ENCODE peak calls at places on chromosome 11, in four cellular contexts. R, D, S and H are unnamed samples.

GRCh38 chr11:41954034-41954433 is 494.6 kb upstream of the LRRC4C start:
- DNase-seq in S (no peak), D (no peak), R (no peak), H (peak; percentile 53)

GRCh38 chr11:126978911-126979310 is 21.7 kb downstream of the KIRREL3 start:
- DNase-seq in R (no peak), S (no peak), D (no peak), H (no peak)

GRCh38 chr11:85893378-85893777 is 38.2 kb downstream of the CCDC83 start:
- DNase-seq in D (no peak), R (no peak), S (no peak), H (no peak)

GRCh38 chr11:122843281-122844150 is 5.2 kb downstream of the CRTAM start:
- DNase-seq in R (no peak), S (no peak), D (no peak), H (no peak)

GRCh38 chr11:2813141-2813908 is 72.2 kb downstream of the CDKN1C start:
- DNase-seq in R (peak; percentile 74), S (no peak), D (peak; percentile 50), H (no peak)

GRCh38 chr11:120188831-120189455 is 21.9 kb upstream of the OAF start:
- DNase-seq in D (no peak), R (no peak), S (no peak), H (no peak)

GRCh38 chr11:123407124-123407995 is 22.7 kb upstream of the GRAMD1B start:
- DNase-seq in S (peak; percentile 33), R (peak; percentile 59), D (peak; percentile 88), H (peak; percentile 70)

GRCh38 chr11:126114486-126115252 is 52.0 kb upstream of the CDON start:
- DNase-seq in S (no peak), R (peak; percentile 51), D (no peak), H (no peak)

GRCh38 chr11:56849250-56849649 is 100.8 kb upstream of the OR9G4 start:
- DNase-seq in S (no peak), R (no peak), D (no peak), H (no peak)

DNA sequence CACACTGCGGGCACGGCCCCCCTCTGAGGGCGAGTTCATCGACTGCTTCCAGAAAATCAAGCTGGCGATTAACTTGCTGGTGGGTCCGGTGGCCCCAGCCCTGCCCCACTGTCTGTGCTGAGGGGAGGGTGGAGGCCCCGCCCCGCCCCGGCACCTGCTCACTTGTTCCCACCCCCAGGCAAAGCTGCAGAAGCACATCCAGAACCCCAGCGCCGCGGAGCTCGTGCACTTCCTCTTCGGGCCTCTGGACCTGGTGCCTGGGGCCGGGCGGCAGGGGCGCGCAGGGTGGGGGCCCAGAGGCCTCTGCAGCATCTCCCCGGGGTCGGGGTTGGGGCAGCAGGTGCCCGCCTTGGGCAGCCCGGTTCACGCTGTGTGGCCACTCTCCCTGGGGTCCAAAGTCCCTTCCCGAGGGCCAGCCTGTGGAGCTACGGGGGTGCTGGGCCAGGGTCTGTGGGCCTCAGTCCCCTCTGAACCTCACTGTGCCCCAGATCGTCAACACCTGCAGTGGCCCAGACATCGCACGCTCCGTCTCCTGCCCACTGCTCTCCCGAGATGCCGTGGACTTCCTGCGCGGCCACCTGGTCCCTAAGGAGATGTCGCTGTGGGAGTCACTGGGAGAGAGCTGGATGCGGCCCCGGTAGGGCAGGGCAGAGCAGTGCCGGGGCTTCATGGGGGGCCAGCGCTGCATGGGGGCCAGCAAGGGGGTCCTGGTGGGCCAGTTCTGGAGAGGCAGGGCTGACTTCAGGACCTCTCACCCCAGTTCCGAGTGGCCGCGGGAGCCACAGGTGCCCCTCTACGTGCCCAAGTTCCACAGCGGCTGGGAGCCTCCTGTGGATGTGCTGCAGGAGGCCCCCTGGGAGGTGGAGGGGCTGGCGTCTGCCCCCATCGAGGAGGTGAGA is 16.1 kb downstream of the EPS8L2 start:
- DNase-seq in S (no peak), D (no peak), R (no peak), H (no peak)
- H3K4me3 ChIP-seq in S (no peak overlapping the region), D (no peak overlapping the region), R (no peak overlapping the region), H (no peak overlapping the region)

DNA sequence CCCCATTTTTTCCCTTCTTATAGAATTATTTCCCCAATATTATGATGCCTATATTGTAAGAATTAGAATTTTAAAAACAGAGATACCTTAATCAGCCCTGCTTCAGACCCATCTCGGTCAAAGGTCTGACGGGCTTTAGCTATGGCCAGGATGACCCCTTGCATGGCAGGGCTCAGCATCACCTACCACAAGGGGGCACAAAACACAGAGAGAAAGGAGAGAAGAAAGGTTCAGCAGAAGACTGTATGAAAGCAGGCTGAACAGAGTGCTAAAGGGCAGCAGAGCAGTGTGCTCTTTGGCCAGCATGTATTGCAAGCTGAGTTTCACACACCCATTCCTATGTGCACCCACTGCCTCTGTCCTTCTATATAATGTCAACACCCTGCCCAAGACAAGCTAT is 26.8 kb downstream of the CLDN25 start:
- DNase-seq in D (peak; percentile 54), R (peak; percentile 41), S (no peak), H (peak; percentile 4)
- TF ChIP-seq CTCF in D (peak; percentile 56), R (peak; percentile 54), S (no peak), H (peak; percentile 39)

GRCh38 chr11:44825058-44825795 is 98.5 kb downstream of the TSPAN18 start:
- DNase-seq in R (no peak), S (no peak), D (no peak), H (no peak)
- H3K4me3 ChIP-seq in R (no peak overlapping the region), S (no peak overlapping the region), D (no peak overlapping the region), H (no peak overlapping the region)

DNA sequence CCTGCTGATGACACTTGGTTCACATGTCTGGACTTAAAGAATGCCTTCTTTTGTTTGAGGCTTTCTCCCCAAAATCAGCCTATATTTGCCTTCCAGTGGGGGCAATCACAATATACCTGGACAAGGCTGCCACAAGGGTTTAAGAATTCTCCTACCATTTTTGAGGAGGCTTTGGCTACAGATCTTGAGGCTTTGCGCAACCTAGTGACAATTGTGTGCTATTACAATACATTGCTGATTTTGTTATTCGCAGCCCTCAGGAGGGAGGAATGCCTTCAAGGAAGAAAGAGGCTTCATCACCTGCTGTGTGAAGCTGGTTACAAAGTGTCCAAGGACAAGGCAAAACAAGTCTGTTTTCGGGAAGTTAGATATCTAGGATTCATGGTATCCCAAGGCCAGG is 50.8 kb upstream of the OR4C15 start:
- DNase-seq in D (no peak), S (no peak), R (no peak), H (no peak)
- TF ChIP-seq CTCF in D (no peak), S (no peak), R (no peak), H (no peak)